ENCODE peak calls at places on chromosome 16, in six cellular contexts. I is amniotic stem cell; O is stimulated activated CD8-positive, alpha-beta memory T cell treated with anti-CD3 and anti-CD28 coated beads, Interleukin-15, amount 100 ng/mL, for 24 hours; W is mucosa of descending colon; U is non-pigmented ciliary epithelial cell; B is nucleus accumbens. R is an unnamed sample.

GRCh38 chr16:65572156-65572555 is 450.3 kb upstream of the CDH11 start:
- DNase-seq in I (peak; percentile 38), O (no peak), W (no peak), U (peak; percentile 78), B (no peak), R (peak; percentile 27)

GRCh38 chr16:15494231-15494630 is 59.8 kb downstream of the BMERB1 start:
- DNase-seq in I (no peak), O (no peak), W (no peak), U (no peak), B (no peak), R (no peak)

GRCh38 chr16:85372627-85373372 is 240.3 kb upstream of the GSE1 start:
- DNase-seq in I (peak; percentile 28), O (no peak), W (no peak), U (peak; percentile 43), B (no peak), R (no peak)

GRCh38 chr16:11797957-11798299 is 870 bp upstream of the ZC3H7A start:
- DNase-seq in I (no peak), O (no peak), W (no peak), U (no peak), B (no peak), R (no peak)

GRCh38 chr16:54503436-54503835 is 216.8 kb upstream of the IRX3 start:
- DNase-seq in I (no peak), O (no peak), W (no peak), U (no peak), B (no peak), R (no peak)

GRCh38 chr16:12523002-12523401 is 280.7 kb downstream of the CPPED1 start:
- DNase-seq in I (no peak), O (no peak), W (no peak), U (no peak), B (no peak), R (no peak)

GRCh38 chr16:782766-783403 is 5.3 kb downstream of the RPUSD1 start:
- DNase-seq in I (no peak), O (no peak), W (no peak), U (no peak), B (no peak), R (no peak)

GRCh38 chr16:69840975-69841374 is 78.8 kb downstream of the WWP2 start:
- DNase-seq in I (no peak), O (no peak), W (peak; percentile 72), U (no peak), B (no peak), R (no peak)

GRCh38 chr16:67268136-67268579 is 11.2 kb upstream of the PLEKHG4 start:
- DNase-seq in I (peak; percentile 69), O (no peak), W (peak; percentile 60), U (no peak), B (no peak), R (peak; percentile 76)

GRCh38 chr16:55179858-55180585 is 144.0 kb upstream of the IRX6 start:
- DNase-seq in I (no peak), O (no peak), W (no peak), U (no peak), B (no peak), R (no peak)

GRCh38 chr16:50298591-50299507 is 32.5 kb downstream of the ADCY7 start:
- DNase-seq in I (no peak), O (no peak), W (peak; percentile 47), U (no peak), B (no peak), R (no peak)

GRCh38 chr16:23949630-23950290 is 114.0 kb downstream of the PRKCB start:
- DNase-seq in I (no peak), O (peak; percentile 13), W (peak; percentile 91), U (no peak), B (no peak), R (no peak)

GRCh38 chr16:1705688-1706385 is at the start of gene MAPK8IP3:
- DNase-seq in I (peak; percentile 63), O (peak; percentile 100), W (peak; percentile 93), U (peak; percentile 35), B (peak; percentile 73), R (peak; percentile 65)

GRCh38 chr16:53172517-53172916 is 117.7 kb downstream of the CHD9 start:
- DNase-seq in I (no peak), O (no peak), W (no peak), U (no peak), B (no peak), R (no peak)

GRCh38 chr16:31382485-31383161 is 10.5 kb upstream of the ITGAD start:
- DNase-seq in I (no peak), O (peak; percentile 40), W (peak; percentile 74), U (no peak), B (no peak), R (peak; percentile 19)

GRCh38 chr16:23452221-23452571 is 793 bp downstream of the COG7 start:
- DNase-seq in I (no peak), O (no peak), W (no peak), U (no peak), B (no peak), R (no peak)

GRCh38 chr16:89395150-89396142 is 94.9 kb downstream of the ANKRD11 start:
- DNase-seq in I (peak; percentile 92), O (no peak), W (peak; percentile 76), U (peak; percentile 93), B (peak; percentile 35), R (peak; percentile 84)

GRCh38 chr16:57791156-57791902 is 11.0 kb downstream of the KIFC3 start:
- DNase-seq in I (no peak), O (no peak), W (no peak), U (no peak), B (no peak), R (no peak)

GRCh38 chr16:31148281-31148728 is 1.6 kb downstream of the PRSS36 start:
- DNase-seq in I (no peak), O (no peak), W (peak; percentile 85), U (no peak), B (no peak), R (no peak)

GRCh38 chr16:4371481-4372314 is at the start of gene VASN:
- DNase-seq in I (no peak), O (peak; percentile 65), W (peak; percentile 81), U (no peak), B (no peak), R (no peak)

GRCh38 chr16:26019885-26020284 is 328.1 kb downstream of the HS3ST4 start:
- DNase-seq in I (no peak), O (no peak), W (no peak), U (no peak), B (no peak), R (no peak)

GRCh38 chr16:72312862-72313261 is 140.9 kb upstream of the PMFBP1 start:
- DNase-seq in I (no peak), O (no peak), W (no peak), U (no peak), B (no peak), R (no peak)

GRCh38 chr16:57422026-57422944 is 17.7 kb downstream of the CCL17 start:
- DNase-seq in I (peak; percentile 22), O (no peak), W (no peak), U (peak; percentile 23), B (no peak), R (peak; percentile 18)

GRCh38 chr16:68744744-68745280 is 7.7 kb downstream of the CDH1 start:
- DNase-seq in I (no peak), O (no peak), W (peak; percentile 63), U (peak; percentile 1), B (no peak), R (no peak)

GRCh38 chr16:29662729-29663019 is 373 bp upstream of the SPN start:
- DNase-seq in I (no peak), O (no peak), W (peak; percentile 73), U (no peak), B (no peak), R (no peak)

GRCh38 chr16:12500771-12501170 is 302.9 kb downstream of the CPPED1 start:
- DNase-seq in I (no peak), O (no peak), W (peak; percentile 77), U (no peak), B (no peak), R (no peak)

GRCh38 chr16:47018223-47018891 is 44.9 kb upstream of the DNAJA2 start:
- DNase-seq in I (no peak), O (no peak), W (peak; percentile 48), U (no peak), B (no peak), R (peak; percentile 13)

GRCh38 chr16:48682971-48683370 is 73.0 kb upstream of the N4BP1 start:
- DNase-seq in I (no peak), O (no peak), W (no peak), U (no peak), B (no peak), R (no peak)

GRCh38 chr16:17070882-17071592 is 399.7 kb downstream of the XYLT1 start:
- DNase-seq in I (no peak), O (peak; percentile 33), W (peak; percentile 78), U (no peak), B (no peak), R (no peak)

GRCh38 chr16:53537591-53537990 is 34.6 kb upstream of the AKTIP start:
- DNase-seq in I (no peak), O (no peak), W (no peak), U (no peak), B (no peak), R (no peak)

GRCh38 chr16:31248344-31248743 is 11.4 kb upstream of the ITGAM start:
- DNase-seq in I (no peak), O (no peak), W (no peak), U (no peak), B (no peak), R (no peak)

GRCh38 chr16:49890876-49891275 is 35.0 kb upstream of the ZNF423 start:
- DNase-seq in I (no peak), O (no peak), W (no peak), U (no peak), B (no peak), R (no peak)

GRCh38 chr16:65947951-65948350 is 418.5 kb upstream of the CDH5 start:
- DNase-seq in I (no peak), O (no peak), W (no peak), U (no peak), B (no peak), R (no peak)

R was measured in SW 1271.